ENCODE peak calls at places on chromosome 6, in nine cellular contexts. E is renal cortical epithelial cell; F is PC-3; L is BJ; K is fibroblast of mammary gland; A is AG09309; I is H7; P is T-helper 2 cell; V is activated CD8-positive, alpha-beta T cell treated with anti-CD3 and anti-CD28 coated beads for 36 hours. R is an unnamed sample.

GRCh38 chr6:24910850-24911712 is 24.7 kb downstream of the RIPOR2 start:
- DNase-seq in E (no peak), F (peak; percentile 37), L (peak; percentile 37), K (peak; percentile 27), A (no peak), I (peak; percentile 91), P (peak; percentile 24), V (peak; percentile 64), R (peak; percentile 61)

GRCh38 chr6:157629220-157629619 is 193.8 kb upstream of the SNX9 start:
- DNase-seq in E (no peak), F (no peak), L (no peak), K (peak; percentile 26), A (no peak), I (no peak), P (no peak), V (peak; percentile 28), R (no peak)

GRCh38 chr6:126038234-126038633 is 51.9 kb downstream of the TRMT11 start:
- DNase-seq in E (peak; percentile 62), F (no peak), L (no peak), K (no peak), A (no peak), I (no peak), P (no peak), V (no peak), R (no peak)

GRCh38 chr6:75691012-75691411 is 58.0 kb upstream of the MYO6 start:
- DNase-seq in E (peak; percentile 43), F (peak; percentile 55), L (no peak), K (peak; percentile 66), A (no peak), I (no peak), P (no peak), V (no peak), R (no peak)

GRCh38 chr6:132763269-132763668 is 5.6 kb upstream of the VNN2 start:
- DNase-seq in E (no peak), F (no peak), L (no peak), K (no peak), A (no peak), I (no peak), P (no peak), V (peak; percentile 76), R (no peak)

GRCh38 chr6:142965164-142965563 is 20.2 kb upstream of the HIVEP2 start:
- DNase-seq in E (no peak), F (no peak), L (no peak), K (no peak), A (no peak), I (no peak), P (no peak), V (no peak), R (no peak)

GRCh38 chr6:75524322-75524972 is 30.8 kb upstream of the FILIP1 start:
- DNase-seq in E (peak; percentile 96), F (peak; percentile 88), L (peak; percentile 80), K (peak; percentile 62), A (peak; percentile 67), I (no peak), P (no peak), V (no peak), R (no peak)

GRCh38 chr6:17013701-17014100 is 88.1 kb upstream of the STMND1 start:
- DNase-seq in E (peak; percentile 3), F (peak; percentile 89), L (peak; percentile 70), K (peak; percentile 78), A (peak; percentile 53), I (no peak), P (no peak), V (no peak), R (no peak)

GRCh38 chr6:162736933-162737332 is 9.2 kb downstream of the PACRG start:
- DNase-seq in E (peak; percentile 34), F (peak; percentile 3), L (no peak), K (no peak), A (no peak), I (no peak), P (no peak), V (no peak), R (no peak)

GRCh38 chr6:30075987-30076311 is 380 bp upstream of the RNF39 start:
- DNase-seq in E (peak; percentile 41), F (peak; percentile 89), L (no peak), K (no peak), A (no peak), I (no peak), P (no peak), V (no peak), R (no peak)

GRCh38 chr6:53603381-53604121 is 58.6 kb upstream of the GCLC start:
- DNase-seq in E (peak; percentile 86), F (peak; percentile 27), L (no peak), K (peak; percentile 66), A (no peak), I (no peak), P (no peak), V (no peak), R (no peak)

GRCh38 chr6:131747821-131748353 is 37.1 kb upstream of the CTAGE9 start:
- DNase-seq in E (no peak), F (no peak), L (no peak), K (no peak), A (no peak), I (no peak), P (no peak), V (no peak), R (no peak)

GRCh38 chr6:131807644-131808459 is at the start of gene ENPP1:
- DNase-seq in E (no peak), F (peak; percentile 47), L (no peak), K (peak; percentile 70), A (no peak), I (peak; percentile 89), P (peak; percentile 10), V (peak; percentile 52), R (peak; percentile 10)

GRCh38 chr6:25954756-25955155 is 7.8 kb upstream of the TRIM38 start:
- DNase-seq in E (no peak), F (peak; percentile 61), L (no peak), K (no peak), A (no peak), I (no peak), P (no peak), V (no peak), R (no peak)

GRCh38 chr6:133923938-133924593 is 29.0 kb upstream of the TBPL1 start:
- DNase-seq in E (peak; percentile 81), F (peak; percentile 76), L (peak; percentile 27), K (peak; percentile 81), A (peak; percentile 53), I (peak; percentile 63), P (no peak), V (peak; percentile 76), R (no peak)

GRCh38 chr6:53361549-53362031 is 12.8 kb upstream of the ELOVL5 start:
- DNase-seq in E (peak; percentile 93), F (peak; percentile 55), L (no peak), K (peak; percentile 55), A (no peak), I (no peak), P (no peak), V (peak; percentile 77), R (no peak)

GRCh38 chr6:34514593-34515472 is 41.3 kb downstream of the SPDEF start:
- DNase-seq in E (peak; percentile 13), F (no peak), L (no peak), K (peak; percentile 48), A (no peak), I (peak; percentile 95), P (no peak), V (no peak), R (no peak)

GRCh38 chr6:32818867-32819266 is 2.1 kb upstream of the HLA-DOB start:
- DNase-seq in E (no peak), F (no peak), L (no peak), K (no peak), A (no peak), I (no peak), P (no peak), V (no peak), R (no peak)

GRCh38 chr6:12113190-12113578 is 101.1 kb downstream of the HIVEP1 start:
- DNase-seq in E (peak; percentile 22), F (peak; percentile 84), L (no peak), K (peak; percentile 89), A (peak; percentile 33), I (no peak), P (no peak), V (peak; percentile 41), R (no peak)

GRCh38 chr6:88922775-88923548 is 40.5 kb downstream of the RNGTT start:
- DNase-seq in E (peak; percentile 41), F (no peak), L (no peak), K (peak; percentile 31), A (no peak), I (no peak), P (no peak), V (no peak), R (no peak)

GRCh38 chr6:43720999-43721398 is 33.4 kb upstream of the MRPS18A start:
- DNase-seq in E (no peak), F (no peak), L (no peak), K (no peak), A (no peak), I (no peak), P (no peak), V (no peak), R (no peak)

R was measured in NCI-H510A.